ENCODE peak calls at places on chromosomes 5 and 9, in four cellular contexts. C, N, B and E are unnamed samples.

GRCh38 chr5:39503148-39503547 is 78.4 kb upstream of the DAB2 start:
- DNase-seq in C (peak), N (no peak), B (no peak), E (no peak)

GRCh38 chr5:177356756-177357458 is 817 bp upstream of the RGS14 start:
- DNase-seq in C (no peak), B (no peak), N (no peak), E (no peak)

GRCh38 chr9:100322954-100323536 is 29.7 kb downstream of the TEX10 start:
- DNase-seq in N (no peak), C (peak), B (peak), E (peak)

GRCh38 chr9:42386477-42386876 is 203.0 kb downstream of the SPATA31A6 start:
- DNase-seq in N (no peak), C (no peak), B (no peak), E (no peak)

GRCh38 chr5:76180817-76181805 is 97.9 kb downstream of the SV2C start:
- DNase-seq in B (peak), N (no peak), C (no peak), E (no peak)

GRCh38 chr9:129868571-129869486 is 33.6 kb downstream of the USP20 start:
- DNase-seq in B (no peak), N (no peak), C (no peak), E (peak)

GRCh38 chr5:180491496-180491895 is 2.7 kb upstream of the CNOT6 start:
- DNase-seq in B (peak), N (no peak), C (no peak), E (no peak)

GRCh38 chr9:38281196-38281595 is 111.3 kb upstream of the ALDH1B1 start:
- DNase-seq in B (no peak), N (no peak), C (no peak), E (no peak)

GRCh38 chr5:32600057-32600622 is 14.8 kb downstream of the SUB1 start:
- DNase-seq in C (peak), B (no peak), N (no peak), E (peak)

GRCh38 chr5:160173-160510 is 31.2 kb upstream of the LRRC14B start:
- DNase-seq in B (no peak), N (no peak), C (no peak), E (peak)

GRCh38 chr5:65062684-65063083 is 294.0 kb downstream of the CWC27 start:
- DNase-seq in B (peak), N (no peak), C (peak), E (peak)

GRCh38 chr9:37990404-37991015 is 78.5 kb downstream of the SHB start:
- DNase-seq in B (no peak), N (no peak), C (no peak), E (no peak)

GRCh38 chr9:16679327-16679821 is 191.1 kb downstream of the BNC2 start:
- DNase-seq in B (no peak), N (no peak), C (peak), E (peak)

GRCh38 chr5:79074641-79075040 is 5.1 kb downstream of the BHMT2 start:
- DNase-seq in N (no peak), C (peak), B (peak), E (peak)

GRCh38 chr5:12313602-12314001 is 409.4 kb upstream of the CTNND2 start:
- DNase-seq in N (no peak), B (no peak), C (no peak), E (no peak)

GRCh38 chr9:113511856-113512761 is 48.6 kb downstream of the RGS3 start:
- DNase-seq in N (no peak), C (peak), B (no peak), E (peak)

GRCh38 chr9:109010676-109011655 is 2.3 kb downstream of the CTNNAL1 start:
- DNase-seq in N (no peak), B (peak), C (peak), E (peak)

GRCh38 chr9:14415947-14416346 is 102.0 kb upstream of the NFIB start:
- DNase-seq in N (no peak), B (no peak), C (peak), E (peak)

GRCh38 chr5:53580547-53580946 is 20.1 kb downstream of the NDUFS4 start:
- DNase-seq in B (no peak), C (no peak), N (no peak), E (no peak)

GRCh38 chr5:158084292-158084691 is 225.3 kb upstream of the CLINT1 start:
- DNase-seq in N (no peak), C (peak), B (no peak), E (no peak)

GRCh38 chr5:74257645-74258328 is 382.7 kb downstream of the ENC1 start:
- DNase-seq in C (peak), N (no peak), B (no peak), E (peak)

GRCh38 chr5:20958641-20959040 is 970.6 kb upstream of the CDH18 start:
- DNase-seq in N (no peak), C (no peak), B (no peak), E (no peak)

GRCh38 chr5:106843812-106844416 is 826.8 kb downstream of the EFNA5 start:
- DNase-seq in N (no peak), C (no peak), B (peak), E (peak)

GRCh38 chr5:132363431-132364112 is 5.9 kb upstream of the SLC22A5 start:
- DNase-seq in C (peak), N (peak), B (peak), E (peak)

GRCh38 chr5:78907255-78907886 is 77.7 kb downstream of the ARSB start:
- DNase-seq in B (no peak), C (peak), N (no peak), E (peak)

GRCh38 chr5:75640395-75640794 is 29.1 kb downstream of the ANKDD1B start:
- DNase-seq in N (no peak), C (peak), B (no peak), E (peak)

GRCh38 chr9:87766697-87767096 is 40.8 kb downstream of the CTSL start:
- DNase-seq in N (no peak), C (no peak), B (peak), E (no peak)

GRCh38 chr9:91334053-91334452 is 27.7 kb downstream of the AUH start:
- DNase-seq in N (no peak), B (no peak), C (peak), E (peak)

GRCh38 chr5:138953370-138954256 is 78.5 kb upstream of the LRRTM2 start:
- DNase-seq in N (peak), B (no peak), C (peak), E (no peak)

GRCh38 chr5:74372502-74373445 is 267.8 kb downstream of the ENC1 start:
- DNase-seq in B (no peak), C (no peak), N (no peak), E (no peak)

GRCh38 chr9:121573717-121574485 is 74.3 kb upstream of the GGTA1 start:
- DNase-seq in C (no peak), N (no peak), B (no peak), E (no peak)

GRCh38 chr5:179596421-179596820 is 27.1 kb downstream of the HNRNPH1 start:
- DNase-seq in B (no peak), N (no peak), C (no peak), E (no peak)

GRCh38 chr9:108296056-108296455 is 559.7 kb downstream of the ACTL7B start:
- DNase-seq in N (no peak), B (no peak), C (peak), E (peak)

GRCh38 chr9:132878695-132879064 is at the start of gene SPACA9:
- DNase-seq in B (peak), N (peak), C (peak), E (peak)

GRCh38 chr5:103347729-103348128 is 89.2 kb downstream of the MACIR start:
- DNase-seq in C (no peak), N (no peak), B (peak), E (peak)

GRCh38 chr5:131825404-131826013 is 28.7 kb upstream of the FNIP1 start:
- DNase-seq in C (no peak), B (no peak), N (no peak), E (no peak)